ENCODE peak calls at places on chromosomes 5 and 9, in ten cellular contexts. P, F, Z, K, Q, O, C, S, L and N are unnamed samples.

GRCh38 chr9:91428431-91428830 is 4.8 kb upstream of the NFIL3 start:
- DNase-seq in P (no peak), F (no peak), Z (no peak), K (no peak), Q (no peak), O (no peak), C (no peak), S (no peak), L (peak; percentile 20), N (no peak)

GRCh38 chr5:56233230-56233629 is at the start of gene ANKRD55:
- DNase-seq in P (no peak), F (peak; percentile 27), Z (no peak), K (no peak), Q (no peak), O (no peak), C (no peak), S (peak; percentile 15), L (peak; percentile 22), N (no peak)

GRCh38 chr9:130846487-130847305 is 11.6 kb downstream of the ABL1 start:
- DNase-seq in P (no peak), F (no peak), Z (peak; percentile 78), K (no peak), Q (no peak), O (no peak), C (no peak), S (no peak), L (peak; percentile 92), N (no peak)

GRCh38 chr5:60700347-60700815 is 415 bp upstream of the DEPDC1B start:
- DNase-seq in P (no peak), F (no peak), Z (no peak), K (no peak), Q (no peak), O (peak; percentile 14), C (no peak), S (peak; percentile 9), L (peak; percentile 27), N (no peak)

GRCh38 chr5:3671366-3671765 is 75.7 kb downstream of the IRX1 start:
- DNase-seq in P (no peak), F (no peak), Z (no peak), K (no peak), Q (no peak), O (no peak), C (no peak), S (no peak), L (no peak), N (no peak)

GRCh38 chr9:88991066-88992030 is at the start of gene S1PR3:
- DNase-seq in P (peak; percentile 82), F (no peak), Z (peak; percentile 86), K (no peak), Q (peak; percentile 44), O (peak; percentile 31), C (no peak), S (peak; percentile 69), L (no peak), N (peak; percentile 75)

GRCh38 chr5:399296-400281 is 43.4 kb upstream of the EXOC3 start:
- DNase-seq in P (peak; percentile 85), F (no peak), Z (peak; percentile 93), K (peak; percentile 72), Q (peak; percentile 64), O (peak; percentile 71), C (no peak), S (peak; percentile 7), L (peak; percentile 99), N (peak; percentile 95)

GRCh38 chr5:7080501-7080900 is 315.4 kb upstream of the ADCY2 start:
- DNase-seq in P (no peak), F (no peak), Z (no peak), K (no peak), Q (no peak), O (no peak), C (no peak), S (no peak), L (no peak), N (no peak)

GRCh38 chr9:129803679-129804065 is 688 bp downstream of the TOR1B start:
- DNase-seq in P (no peak), F (no peak), Z (no peak), K (no peak), Q (no peak), O (no peak), C (no peak), S (no peak), L (no peak), N (no peak)

GRCh38 chr5:172407861-172408260 is 46.5 kb downstream of the SH3PXD2B start:
- DNase-seq in P (no peak), F (no peak), Z (no peak), K (no peak), Q (no peak), O (no peak), C (no peak), S (no peak), L (no peak), N (no peak)

GRCh38 chr5:171314728-171315385 is 5.8 kb downstream of the TLX3 start:
- DNase-seq in P (peak; percentile 52), F (no peak), Z (peak; percentile 60), K (no peak), Q (no peak), O (no peak), C (no peak), S (no peak), L (no peak), N (no peak)

GRCh38 chr5:62771331-62771730 is 192.7 kb downstream of the LRRC70 start:
- DNase-seq in P (no peak), F (no peak), Z (no peak), K (no peak), Q (no peak), O (no peak), C (no peak), S (no peak), L (no peak), N (no peak)

GRCh38 chr5:87308024-87308423 is 40.3 kb downstream of the RASA1 start:
- DNase-seq in P (no peak), F (no peak), Z (no peak), K (no peak), Q (no peak), O (no peak), C (no peak), S (no peak), L (no peak), N (no peak)

GRCh38 chr5:5089895-5090649 is 50.1 kb upstream of the ADAMTS16 start:
- DNase-seq in P (no peak), F (no peak), Z (no peak), K (no peak), Q (no peak), O (no peak), C (no peak), S (no peak), L (no peak), N (no peak)

GRCh38 chr9:121825481-121825830 is 174.0 kb downstream of the DAB2IP start:
- DNase-seq in P (no peak), F (no peak), Z (no peak), K (no peak), Q (no peak), O (no peak), C (no peak), S (no peak), L (no peak), N (no peak)

GRCh38 chr9:115137511-115137910 is 19.6 kb upstream of the TNC start:
- DNase-seq in P (no peak), F (no peak), Z (no peak), K (no peak), Q (no peak), O (no peak), C (no peak), S (no peak), L (no peak), N (no peak)

GRCh38 chr5:32001722-32002121 is 172.4 kb downstream of the GOLPH3 start:
- DNase-seq in P (no peak), F (no peak), Z (no peak), K (no peak), Q (no peak), O (no peak), C (no peak), S (no peak), L (no peak), N (no peak)

GRCh38 chr5:142508027-142508426 is 177.9 kb downstream of the FGF1 start:
- DNase-seq in P (no peak), F (no peak), Z (no peak), K (no peak), Q (peak; percentile 31), O (no peak), C (no peak), S (peak; percentile 7), L (no peak), N (no peak)

GRCh38 chr9:125987420-125987819 is 240.2 kb downstream of the PBX3 start:
- DNase-seq in P (no peak), F (no peak), Z (peak; percentile 32), K (peak; percentile 2), Q (no peak), O (no peak), C (no peak), S (no peak), L (no peak), N (peak; percentile 14)

GRCh38 chr5:147935032-147935431 is 28.7 kb upstream of the C5orf46 start:
- DNase-seq in P (no peak), F (no peak), Z (no peak), K (no peak), Q (no peak), O (no peak), C (no peak), S (peak; percentile 21), L (peak; percentile 37), N (no peak)

GRCh38 chr5:57450991-57451876 is 31.4 kb downstream of the ACTBL2 start:
- DNase-seq in P (no peak), F (no peak), Z (no peak), K (no peak), Q (no peak), O (no peak), C (peak; percentile 5), S (no peak), L (no peak), N (no peak)

GRCh38 chr5:159051431-159052281 is 48.1 kb downstream of the EBF1 start:
- DNase-seq in P (peak; percentile 56), F (no peak), Z (peak; percentile 84), K (no peak), Q (no peak), O (peak; percentile 35), C (no peak), S (no peak), L (peak; percentile 31), N (peak; percentile 71)

GRCh38 chr9:115058684-115059315 is 59.2 kb downstream of the TNC start:
- DNase-seq in P (no peak), F (no peak), Z (no peak), K (no peak), Q (no peak), O (no peak), C (no peak), S (no peak), L (peak; percentile 69), N (no peak)

GRCh38 chr5:158534203-158534602 is 565.5 kb downstream of the EBF1 start:
- DNase-seq in P (peak; percentile 31), F (no peak), Z (no peak), K (no peak), Q (no peak), O (no peak), C (no peak), S (no peak), L (no peak), N (no peak)

GRCh38 chr9:79134654-79135053 is 437.1 kb upstream of the TLE4 start:
- DNase-seq in P (peak; percentile 66), F (no peak), Z (no peak), K (no peak), Q (no peak), O (no peak), C (no peak), S (no peak), L (peak; percentile 25), N (no peak)

GRCh38 chr9:72305102-72305546 is 59.9 kb downstream of the ZFAND5 start:
- DNase-seq in P (peak; percentile 74), F (no peak), Z (peak; percentile 82), K (peak; percentile 31), Q (peak; percentile 92), O (peak; percentile 89), C (peak; percentile 14), S (peak; percentile 46), L (peak; percentile 21), N (peak; percentile 86)

GRCh38 chr9:11735391-11735790 is 957.8 kb upstream of the TYRP1 start:
- DNase-seq in P (no peak), F (no peak), Z (no peak), K (no peak), Q (no peak), O (no peak), C (no peak), S (no peak), L (peak; percentile 2), N (no peak)

GRCh38 chr9:61673247-61673646 is 483.4 kb downstream of the SPATA31A7 start:
- DNase-seq in P (no peak), F (no peak), Z (no peak), K (no peak), Q (no peak), O (no peak), C (no peak), S (no peak), L (no peak), N (peak; percentile 45)